ENCODE peak calls at places on chromosomes 2 and 18, in six cellular contexts. P, R, F, B, V and K are unnamed samples.

GRCh38 chr2:218745559-218746469 is 35.2 kb downstream of the TTLL4 start:
- DNase-seq in V (peak), P (no peak), R (no peak), B (no peak), F (peak), K (peak)

GRCh38 chr2:174023591-174024523 is 58.7 kb upstream of the SP3 start:
- DNase-seq in B (no peak), F (peak), P (no peak), V (peak), R (no peak), K (peak)

GRCh38 chr2:157182834-157183396 is 74.6 kb upstream of the GALNT5 start:
- DNase-seq in F (no peak), B (no peak), V (peak), R (peak), P (no peak), K (no peak)

GRCh38 chr2:111121028-111121872 is 536 bp downstream of the BCL2L11 start:
- DNase-seq in V (no peak), F (peak), P (peak), R (no peak), B (no peak), K (peak)

GRCh38 chr2:237731663-237732062 is 66.9 kb upstream of the RBM44 start:
- DNase-seq in P (no peak), B (no peak), R (peak), F (peak), V (peak), K (no peak)

GRCh38 chr2:202643012-202643858 is 8.5 kb downstream of the FAM117B start:
- DNase-seq in P (no peak), V (no peak), F (no peak), B (no peak), R (no peak), K (no peak)

GRCh38 chr2:216714412-216714775 is 19.0 kb upstream of the IGFBP5 start:
- DNase-seq in B (no peak), F (no peak), R (no peak), P (no peak), V (peak), K (no peak)

GRCh38 chr18:64415218-64415617 is 266.3 kb upstream of the LINC00305 start:
- DNase-seq in R (no peak), P (no peak), V (no peak), F (no peak), B (no peak), K (no peak)

GRCh38 chr18:47969851-47970250 is 39.4 kb upstream of the SMAD2 start:
- DNase-seq in V (peak), B (no peak), F (no peak), P (no peak), R (peak), K (no peak)

GRCh38 chr2:178700922-178701342 is 106.3 kb downstream of the TTN start:
- DNase-seq in B (peak), V (no peak), R (peak), P (no peak), F (no peak), K (no peak)

GRCh38 chr2:6314218-6314855 is 551.4 kb downstream of the CMPK2 start:
- DNase-seq in F (no peak), R (no peak), P (no peak), B (no peak), V (no peak), K (no peak)

GRCh38 chr18:3626927-3627240 is 176.9 kb downstream of the TGIF1 start:
- DNase-seq in F (no peak), P (no peak), V (no peak), B (no peak), R (no peak), K (no peak)

GRCh38 chr2:167017021-167017420 is 128.7 kb downstream of the XIRP2 start:
- DNase-seq in F (no peak), B (no peak), V (no peak), P (no peak), R (no peak), K (no peak)

GRCh38 chr2:877747-878146 is 72.9 kb upstream of the SNTG2 start:
- DNase-seq in R (no peak), F (no peak), P (no peak), B (no peak), V (no peak), K (no peak)

GRCh38 chr2:179613701-179614100 is 247.7 kb downstream of the ZNF385B start:
- DNase-seq in P (no peak), R (no peak), B (no peak), F (no peak), V (no peak), K (no peak)

GRCh38 chr2:217049931-217050330 is 190.1 kb upstream of the TNP1 start:
- DNase-seq in R (no peak), V (no peak), P (peak), F (no peak), B (no peak), K (peak)

GRCh38 chr18:37484893-37485834 is 80.4 kb downstream of the CELF4 start:
- DNase-seq in F (peak), V (no peak), P (peak), R (no peak), B (peak), K (no peak)

GRCh38 chr2:38129410-38129809 is 53.5 kb upstream of the CYP1B1 start:
- DNase-seq in F (no peak), B (no peak), P (no peak), R (no peak), V (no peak), K (no peak)

GRCh38 chr18:69469444-69469919 is 68.8 kb downstream of the DOK6 start:
- DNase-seq in B (peak), R (no peak), P (no peak), F (no peak), V (no peak), K (no peak)

GRCh38 chr2:178271629-178272333 is 77.5 kb downstream of the OSBPL6 start:
- DNase-seq in V (no peak), F (peak), B (no peak), R (no peak), P (no peak), K (peak)

GRCh38 chr2:223036756-223037432 is 15.1 kb upstream of the KCNE4 start:
- DNase-seq in P (no peak), R (no peak), F (no peak), B (no peak), V (no peak), K (no peak)

GRCh38 chr2:229780856-229781773 is 66.8 kb upstream of the DNER start:
- DNase-seq in R (peak), V (peak), F (no peak), B (peak), P (peak), K (no peak)

GRCh38 chr2:207515671-207516070 is 14.1 kb upstream of the CREB1 start:
- DNase-seq in V (no peak), P (no peak), B (no peak), F (no peak), R (no peak), K (no peak)

GRCh38 chr2:181058378-181059269 is 78.2 kb downstream of the UBE2E3 start:
- DNase-seq in F (peak), V (peak), P (no peak), B (no peak), R (no peak), K (no peak)

GRCh38 chr2:23696163-23697045 is 230.5 kb downstream of the ATAD2B start:
- DNase-seq in V (no peak), P (no peak), B (no peak), F (no peak), R (no peak), K (no peak)

GRCh38 chr2:98649135-98649991 is 41.0 kb downstream of the UNC50 start:
- DNase-seq in B (peak), R (peak), F (peak), V (peak), P (peak), K (peak)

GRCh38 chr2:237923507-237924163 is 43.2 kb upstream of the UBE2F start:
- DNase-seq in P (no peak), V (peak), F (peak), R (peak), B (peak), K (peak)

GRCh38 chr2:26010943-26011342 is 22.9 kb upstream of the RAB10 start:
- DNase-seq in R (no peak), P (no peak), F (no peak), V (no peak), B (no peak), K (no peak)

GRCh38 chr18:66523219-66523991 is 80.5 kb downstream of the CDH19 start:
- DNase-seq in B (peak), V (no peak), P (no peak), F (no peak), R (no peak), K (no peak)

GRCh38 chr2:198628596-198628995 is 824.2 kb downstream of the PLCL1 start:
- DNase-seq in P (no peak), V (no peak), B (no peak), F (no peak), R (no peak), K (no peak)

GRCh38 chr2:63755980-63756379 is 85.7 kb upstream of the UGP2 start:
- DNase-seq in R (no peak), V (no peak), B (no peak), F (no peak), P (no peak), K (no peak)

GRCh38 chr2:233829193-233830110 is 24.9 kb downstream of the HJURP start:
- DNase-seq in R (no peak), F (peak), V (no peak), P (no peak), B (no peak), K (no peak)

GRCh38 chr2:241863021-241863954 is 4.6 kb upstream of the PDCD1 start:
- DNase-seq in P (no peak), F (no peak), B (no peak), V (no peak), R (no peak), K (peak)

GRCh38 chr2:41576423-41576822 is 471.4 kb upstream of the PKDCC start:
- DNase-seq in V (no peak), P (no peak), R (no peak), B (no peak), F (no peak), K (no peak)

GRCh38 chr2:127197475-127198385 is 22.4 kb downstream of the CYP27C1 start:
- DNase-seq in P (peak), B (peak), R (peak), V (peak), F (peak), K (peak)

GRCh38 chr2:9832586-9832985 is 10.7 kb upstream of the TAF1B start:
- DNase-seq in F (no peak), B (no peak), V (no peak), P (no peak), R (no peak), K (no peak)

GRCh38 chr2:148350211-148350610 is 294.3 kb upstream of the EPC2 start:
- DNase-seq in V (no peak), R (no peak), B (no peak), P (no peak), F (no peak), K (no peak)